ENCODE peak calls at places on chromosome 10, in ten cellular contexts. H is adrenal gland; N is stimulated activated naive CD8-positive, alpha-beta T cell treated with anti-CD3 and anti-CD28 coated beads, Interleukin-15, Interleukin-2, amounts not matched to agents 100 U/mL and 50 U/mL, for 24 hours; R is esophagus squamous epithelium; E is SW480; O is progenitor cell of endocrine pancreas; T is stimulated activated CD4-positive, alpha-beta T cell treated with anti-CD3 and anti-CD28 coated beads, Interleukin-1b, Interleukin-23, amount 100 ng/mL, for 48 hours; J is activated naive CD8-positive, alpha-beta T cell treated with anti-CD3 and anti-CD28 coated beads for 36 hours; Y is type B pancreatic cell; G is stimulated activated naive CD4-positive, alpha-beta T cell treated with Interleukin-2 at 50 U/mL for 16 hours. D is an unnamed sample.

GRCh38 chr10:128065881-128066534 is 60.2 kb downstream of the MKI67 start:
- DNase-seq in H (no peak), N (no peak), R (no peak), E (no peak), O (no peak), T (no peak), J (no peak), Y (no peak), G (no peak), D (no peak)

GRCh38 chr10:45428611-45429510 is 54.8 kb downstream of the ALOX5 start:
- DNase-seq in H (no peak), N (no peak), R (no peak), E (no peak), O (no peak), T (no peak), J (no peak), Y (no peak), G (no peak), D (no peak)

GRCh38 chr10:103661198-103661950 is 167.9 kb downstream of the NEURL1 start:
- DNase-seq in H (peak), N (peak), R (no peak), E (no peak), O (no peak), T (peak), J (peak), Y (peak), G (peak), D (no peak)

GRCh38 chr10:125457406-125457805 is 225.6 kb downstream of the TEX36 start:
- DNase-seq in H (no peak), N (no peak), R (no peak), E (no peak), O (no peak), T (no peak), J (no peak), Y (no peak), G (no peak), D (no peak)

GRCh38 chr10:119189811-119190282 is 11.2 kb upstream of the PRDX3 start:
- DNase-seq in H (no peak), N (no peak), R (no peak), E (no peak), O (no peak), T (no peak), J (peak), Y (no peak), G (no peak), D (no peak)

GRCh38 chr10:60409202-60409601 is 19.5 kb upstream of the ANK3 start:
- DNase-seq in H (no peak), N (no peak), R (no peak), E (no peak), O (no peak), T (no peak), J (no peak), Y (no peak), G (no peak), D (no peak)

GRCh38 chr10:2122431-2123124 is 385.3 kb upstream of the ADARB2 start:
- DNase-seq in H (no peak), N (no peak), R (no peak), E (no peak), O (no peak), T (no peak), J (no peak), Y (no peak), G (no peak), D (no peak)

GRCh38 chr10:82288461-82288881 is 413.5 kb downstream of the NRG3 start:
- DNase-seq in H (no peak), N (no peak), R (no peak), E (peak), O (no peak), T (no peak), J (no peak), Y (no peak), G (no peak), D (no peak)

GRCh38 chr10:133328358-133329343 is 8.0 kb downstream of the CALY start:
- DNase-seq in H (no peak), N (no peak), R (no peak), E (no peak), O (no peak), T (no peak), J (no peak), Y (no peak), G (no peak), D (no peak)

GRCh38 chr10:14173706-14174594 is 156.8 kb downstream of the FRMD4A start:
- DNase-seq in H (no peak), N (peak), R (no peak), E (peak), O (no peak), T (no peak), J (no peak), Y (no peak), G (no peak), D (peak)

GRCh38 chr10:101287922-101288638 is 58.8 kb upstream of the LBX1 start:
- DNase-seq in H (no peak), N (peak), R (no peak), E (no peak), O (no peak), T (no peak), J (no peak), Y (no peak), G (no peak), D (no peak)

GRCh38 chr10:72080042-72081035 is 8.0 kb downstream of the SPOCK2 start:
- DNase-seq in H (peak), N (no peak), R (no peak), E (peak), O (no peak), T (no peak), J (no peak), Y (no peak), G (no peak), D (no peak)

GRCh38 chr10:114315566-114316420 is 76.7 kb downstream of the VWA2 start:
- DNase-seq in H (no peak), N (no peak), R (no peak), E (no peak), O (no peak), T (no peak), J (no peak), Y (no peak), G (no peak), D (no peak)

GRCh38 chr10:89468625-89469024 is 54.3 kb downstream of the IFIT5 start:
- DNase-seq in H (no peak), N (no peak), R (no peak), E (peak), O (no peak), T (no peak), J (no peak), Y (no peak), G (no peak), D (no peak)

GRCh38 chr10:133461841-133462240 is 8.1 kb downstream of the SCART1 start:
- DNase-seq in H (no peak), N (no peak), R (no peak), E (no peak), O (no peak), T (no peak), J (no peak), Y (no peak), G (no peak), D (no peak)

GRCh38 chr10:110355922-110356627 is 51.4 kb upstream of the SMNDC1 start:
- DNase-seq in H (no peak), N (no peak), R (no peak), E (no peak), O (no peak), T (peak), J (no peak), Y (no peak), G (no peak), D (no peak)

GRCh38 chr10:75782463-75783248 is 351.2 kb downstream of the LRMDA start:
- DNase-seq in H (peak), N (no peak), R (no peak), E (no peak), O (no peak), T (no peak), J (no peak), Y (no peak), G (no peak), D (no peak)

GRCh38 chr10:50369931-50370330 is 118.6 kb upstream of the ASAH2 start:
- DNase-seq in H (no peak), N (no peak), R (no peak), E (no peak), O (no peak), T (no peak), J (no peak), Y (no peak), G (no peak), D (no peak)

GRCh38 chr10:103843854-103844567 is 11.4 kb downstream of the SH3PXD2A start:
- DNase-seq in H (no peak), N (no peak), R (no peak), E (no peak), O (no peak), T (no peak), J (no peak), Y (no peak), G (no peak), D (no peak)

GRCh38 chr10:125102216-125102615 is 58.1 kb downstream of the CTBP2 start:
- DNase-seq in H (no peak), N (no peak), R (no peak), E (peak), O (no peak), T (no peak), J (no peak), Y (no peak), G (no peak), D (no peak)

GRCh38 chr10:89921422-89921821 is 220.0 kb downstream of the KIF20B start:
- DNase-seq in H (no peak), N (no peak), R (no peak), E (peak), O (no peak), T (no peak), J (no peak), Y (no peak), G (no peak), D (no peak)

GRCh38 chr10:34063592-34063991 is 729.1 kb upstream of the NRP1 start:
- DNase-seq in H (no peak), N (no peak), R (no peak), E (no peak), O (no peak), T (no peak), J (no peak), Y (no peak), G (no peak), D (no peak)

GRCh38 chr10:27503498-27504006 is 552 bp upstream of the RAB18 start:
- DNase-seq in H (no peak), N (no peak), R (no peak), E (no peak), O (no peak), T (no peak), J (no peak), Y (no peak), G (no peak), D (no peak)

GRCh38 chr10:66928000-66928770 is 2.3 kb downstream of the LRRTM3 start:
- DNase-seq in H (peak), N (no peak), R (no peak), E (no peak), O (no peak), T (no peak), J (no peak), Y (no peak), G (no peak), D (peak)

GRCh38 chr10:5187852-5188251 is 2.9 kb upstream of the AKR1C8 start:
- DNase-seq in H (no peak), N (no peak), R (no peak), E (no peak), O (no peak), T (no peak), J (no peak), Y (no peak), G (no peak), D (no peak)

GRCh38 chr10:62081322-62081945 is 179.9 kb downstream of the ARID5B start:
- DNase-seq in H (no peak), N (no peak), R (no peak), E (no peak), O (no peak), T (no peak), J (no peak), Y (no peak), G (no peak), D (no peak)

GRCh38 chr10:106111241-106111640 is 1053.3 kb downstream of the SORCS1 start:
- DNase-seq in H (no peak), N (no peak), R (no peak), E (no peak), O (no peak), T (no peak), J (no peak), Y (no peak), G (no peak), D (no peak)